ENCODE peak calls at places on chromosomes 4 and X, in four cellular contexts. B is brain microvascular endothelial cell, N is type B pancreatic cell, S is WERI-Rb-1. O is an unnamed sample.

GRCh38 chr4:116632269-116632668 is 453.1 kb downstream of the TRAM1L1 start:
- DNase-seq in N (no peak), S (no peak), B (no peak), O (no peak)

GRCh38 chrX:43589735-43590515 is 66.2 kb upstream of the MAOA start:
- DNase-seq in S (no peak), B (no peak), N (no peak), O (no peak)

GRCh38 chrX:66408507-66408906 is 230.4 kb downstream of the EDA2R start:
- DNase-seq in S (no peak), B (no peak), N (no peak), O (no peak)

GRCh38 chr4:72302981-72303704 is 265.9 kb downstream of the ADAMTS3 start:
- DNase-seq in S (peak), B (peak), N (no peak), O (no peak)

GRCh38 chrX:38220024-38220935 is at the start of gene SRPX:
- DNase-seq in B (no peak), N (peak), S (peak), O (no peak)

GRCh38 chrX:11577603-11578002 is 88.1 kb downstream of the ARHGAP6 start:
- DNase-seq in N (no peak), S (no peak), B (no peak), O (no peak)

GRCh38 chr4:137417676-137418075 is 114.6 kb downstream of the PCDH18 start:
- DNase-seq in S (no peak), N (no peak), B (peak), O (no peak)

GRCh38 chrX:135273162-135273561 is 21.3 kb downstream of the ETDA start:
- DNase-seq in S (no peak), B (no peak), N (no peak), O (no peak)

GRCh38 chrX:40996886-40997530 is 88.2 kb upstream of the USP9X start:
- DNase-seq in B (peak), S (no peak), N (no peak), O (peak)

GRCh38 chr4:153207561-153207960 is 3.3 kb downstream of the TRIM2 start:
- DNase-seq in B (peak), S (peak), N (no peak), O (no peak)

GRCh38 chr4:55308071-55308470 is 38.0 kb upstream of the SRD5A3 start:
- DNase-seq in N (no peak), B (no peak), S (no peak), O (no peak)

GRCh38 chrX:73965833-73966232 is 338.1 kb upstream of the ZCCHC13 start:
- DNase-seq in N (no peak), S (no peak), B (no peak), O (no peak)

GRCh38 chr4:85756938-85757337 is 282.0 kb downstream of the ARHGAP24 start:
- DNase-seq in B (peak), S (peak), N (no peak), O (no peak)

GRCh38 chrX:39059866-39060265 is 258.6 kb downstream of the MID1IP1 start:
- DNase-seq in N (no peak), B (no peak), S (no peak), O (no peak)

GRCh38 chr4:70932984-70933383 is 30.8 kb downstream of the MOB1B start:
- DNase-seq in N (no peak), B (no peak), S (no peak), O (no peak)

GRCh38 chr4:105060628-105061027 is 86.0 kb upstream of the TET2 start:
- DNase-seq in B (no peak), S (no peak), N (no peak), O (peak)

GRCh38 chr4:26076000-26076587 is 162.1 kb downstream of the SMIM20 start:
- DNase-seq in N (no peak), B (no peak), S (no peak), O (peak)

GRCh38 chr4:5888222-5888701 is 4.6 kb downstream of the CRMP1 start:
- DNase-seq in N (no peak), S (peak), B (no peak), O (no peak)

GRCh38 chr4:48665555-48666186 is 114.4 kb downstream of the FRYL start:
- DNase-seq in B (no peak), S (no peak), N (no peak), O (no peak)

GRCh38 chr4:146330392-146330791 is 116.1 kb downstream of the REELD1 start:
- DNase-seq in B (no peak), N (no peak), S (no peak), O (no peak)

GRCh38 chrX:68997911-68998310 is 167.3 kb downstream of the PJA1 start:
- DNase-seq in B (peak), N (peak), S (no peak), O (no peak)

GRCh38 chrX:71367396-71367795 is 1.2 kb downstream of the TAF1 start:
- DNase-seq in S (no peak), N (no peak), B (no peak), O (no peak)

GRCh38 chr4:86924805-86925204 is 10.0 kb upstream of the AFF1 start:
- DNase-seq in B (peak), S (no peak), N (no peak), O (no peak)

GRCh38 chr4:182808673-182809416 is 108.3 kb downstream of the DCTD start:
- DNase-seq in N (no peak), S (no peak), B (peak), O (no peak)

DNA sequence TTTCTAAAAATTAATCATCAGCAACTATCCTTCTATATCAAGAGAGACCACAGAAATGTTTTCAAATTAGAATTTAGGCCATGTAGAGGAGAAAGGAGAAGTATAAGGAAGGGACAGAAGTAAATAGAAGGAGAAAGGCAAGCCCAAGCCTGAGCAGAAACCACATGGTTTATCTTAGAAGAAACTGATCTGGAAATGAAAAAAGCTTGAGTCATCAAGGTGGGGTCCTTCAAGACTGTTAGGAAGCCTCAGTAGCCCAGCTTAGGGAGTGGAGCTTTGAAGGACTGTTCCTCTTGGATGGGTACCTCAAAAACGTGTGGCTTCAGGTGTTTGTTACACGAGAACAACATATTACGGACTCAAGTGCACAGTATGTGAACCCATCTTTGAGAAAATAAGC is 4.5 kb downstream of the BMX start:
- DNase-seq in B (no peak), N (no peak), S (no peak), O (no peak)
- TF ChIP-seq CTCF in B (no peak), N (no peak), S (no peak), O (no peak)

GRCh38 chrX:32804034-32804433 is 407.3 kb downstream of the DMD start:
- DNase-seq in B (no peak), N (no peak), S (no peak), O (no peak)
- TF ChIP-seq CTCF in B (no peak), N (no peak), S (no peak), O (no peak)

GRCh38 chr4:148068065-148068911 is 336.4 kb downstream of the ARHGAP10 start:
- DNase-seq in S (peak), B (no peak), N (no peak), O (no peak)
- TF ChIP-seq CTCF in S (peak), B (no peak), N (no peak), O (no peak)

GRCh38 chr4:180757927-180758326 is 1485.3 kb upstream of the TENM3 start:
- DNase-seq in S (no peak), N (no peak), B (no peak), O (no peak)
- TF ChIP-seq CTCF in S (peak), N (no peak), B (no peak), O (no peak)

GRCh38 chrX:119790977-119791436 is 423 bp downstream of the RPL39 start:
- DNase-seq in N (no peak), S (peak), B (peak), O (no peak)
- TF ChIP-seq CTCF in N (no peak), S (peak), B (no peak), O (no peak)